ENCODE peak calls at places on chromosome 6, in seven cellular contexts. E is H1, X is neuronal stem cell, F is mesenchymal stem cell, R is H9, C is mesendoderm, S is IMR-90. D is an unnamed sample.

GRCh38 chr6:170106906-170107525 is 183.9 kb downstream of the DLL1 start:
- DNase-seq in X (no peak), S (no peak), F (no peak), E (peak; percentile 34), C (no peak), R (no peak), D (no peak)

GRCh38 chr6:2959909-2960719 is 11.3 kb downstream of the SERPINB6 start:
- DNase-seq in R (peak; percentile 64), X (no peak), C (peak; percentile 78), F (peak; percentile 81), E (no peak), S (peak; percentile 90), D (peak; percentile 98)

GRCh38 chr6:11277275-11278206 is 45.1 kb upstream of the NEDD9 start:
- DNase-seq in C (peak; percentile 96), S (peak; percentile 82), R (peak; percentile 60), E (no peak), F (peak; percentile 82), X (peak; percentile 66), D (no peak)

GRCh38 chr6:30889921-30890645 is 5.8 kb downstream of the DDR1 start:
- DNase-seq in E (no peak), F (no peak), S (no peak), X (no peak), C (no peak), R (peak; percentile 29), D (no peak)

GRCh38 chr6:168929871-168930450 is 323.7 kb downstream of the THBS2 start:
- DNase-seq in C (no peak), E (no peak), F (no peak), R (no peak), X (no peak), S (no peak), D (no peak)

GRCh38 chr6:41672016-41672415 is 33.7 kb downstream of the MDFI start:
- DNase-seq in X (no peak), F (no peak), S (no peak), E (no peak), C (no peak), R (no peak), D (no peak)

GRCh38 chr6:7580927-7581618 is 8.9 kb upstream of the SNRNP48 start:
- DNase-seq in F (no peak), E (no peak), S (no peak), R (no peak), C (no peak), X (no peak), D (no peak)

GRCh38 chr6:83847179-83847578 is 6.0 kb upstream of the RIPPLY2 start:
- DNase-seq in C (no peak), X (no peak), R (no peak), S (no peak), E (no peak), F (no peak), D (peak; percentile 48)

GRCh38 chr6:3885262-3886036 is 36.3 kb downstream of the FAM50B start:
- DNase-seq in F (peak; percentile 20), C (peak; percentile 85), R (peak; percentile 59), S (no peak), X (no peak), E (no peak), D (peak; percentile 37)

GRCh38 chr6:41199427-41200246 is 1.3 kb downstream of the TREML2 start:
- DNase-seq in F (no peak), X (no peak), S (no peak), C (no peak), R (no peak), E (no peak), D (no peak)

GRCh38 chr6:9520417-9521151 is 894.3 kb downstream of the TFAP2A start:
- DNase-seq in E (no peak), S (peak; percentile 89), X (no peak), R (no peak), C (no peak), F (peak; percentile 82), D (no peak)

GRCh38 chr6:80163754-80164187 is 57.3 kb downstream of the BCKDHB start:
- DNase-seq in R (no peak), X (no peak), S (peak; percentile 87), F (peak; percentile 80), E (no peak), C (peak; percentile 79), D (peak; percentile 12)

GRCh38 chr6:131379951-131380350 is 193.1 kb upstream of the ARG1 start:
- DNase-seq in F (peak; percentile 59), C (no peak), R (no peak), S (peak; percentile 61), X (no peak), E (no peak), D (peak; percentile 57)

GRCh38 chr6:25659633-25660368 is 7.8 kb downstream of the SCGN start:
- DNase-seq in C (no peak), E (no peak), F (no peak), X (no peak), S (no peak), R (no peak), D (no peak)

GRCh38 chr6:146891615-146892265 is 293.0 kb downstream of the ADGB start:
- DNase-seq in S (peak; percentile 57), R (no peak), X (no peak), C (no peak), E (no peak), F (peak; percentile 46), D (no peak)

GRCh38 chr6:87628424-87628823 is 38.5 kb downstream of the ORC3 start:
- DNase-seq in S (no peak), X (no peak), R (no peak), E (no peak), C (no peak), F (no peak), D (no peak)

GRCh38 chr6:144762450-144762849 is 477.3 kb downstream of the UTRN start:
- DNase-seq in R (no peak), C (no peak), S (no peak), E (no peak), X (no peak), F (no peak), D (no peak)

GRCh38 chr6:22784611-22785010 is 215.2 kb downstream of the HDGFL1 start:
- DNase-seq in R (no peak), E (no peak), C (peak; percentile 3), X (no peak), S (peak; percentile 64), F (no peak), D (no peak)

GRCh38 chr6:38273325-38273724 is 366.4 kb downstream of the BTBD9 start:
- DNase-seq in E (no peak), C (no peak), F (peak; percentile 71), S (peak; percentile 71), X (no peak), R (no peak), D (peak; percentile 18)

GRCh38 chr6:134394905-134395304 is 77.0 kb upstream of the SGK1 start:
- DNase-seq in S (no peak), R (no peak), F (no peak), E (no peak), X (no peak), C (no peak), D (no peak)

GRCh38 chr6:79802657-79803310 is 144.6 kb downstream of the ELOVL4 start:
- DNase-seq in S (no peak), F (no peak), E (no peak), C (no peak), R (no peak), X (no peak), D (no peak)

GRCh38 chr6:127972815-127973214 is 72.0 kb upstream of the THEMIS start:
- DNase-seq in E (no peak), F (no peak), R (no peak), X (no peak), S (no peak), C (no peak), D (no peak)

GRCh38 chr6:18423426-18423825 is 36.3 kb downstream of the RNF144B start:
- DNase-seq in C (no peak), X (no peak), S (no peak), E (no peak), F (no peak), R (no peak), D (no peak)
- H2BK5ac ChIP-seq in C (no peak overlapping the region), X (no peak overlapping the region), S (no peak overlapping the region), E (no peak overlapping the region), F (no peak overlapping the region), R (no peak overlapping the region), D (no peak overlapping the region)

DNA sequence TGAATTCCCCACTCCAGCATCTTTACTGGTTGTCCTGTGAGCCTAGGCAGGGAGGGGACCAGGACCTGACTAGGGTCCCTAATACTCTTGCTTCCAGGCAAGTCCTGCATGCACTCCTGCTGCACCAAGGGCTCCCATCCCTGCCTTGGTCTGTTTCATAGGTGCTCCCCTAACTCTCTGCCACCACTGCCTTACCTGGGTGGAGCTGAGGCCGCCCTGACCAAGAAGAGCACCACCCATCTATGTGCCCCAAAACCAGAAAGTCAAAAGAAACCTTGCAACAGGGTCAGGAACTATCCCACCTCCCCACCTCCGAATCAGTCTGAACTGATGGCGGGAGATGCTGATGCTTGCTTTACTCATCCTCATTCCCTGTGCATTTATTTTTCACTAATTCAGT is 23.6 kb downstream of the HLA-G start:
- DNase-seq in S (no peak), E (no peak), X (no peak), C (no peak), R (no peak), F (no peak), D (no peak)
- H2BK5ac ChIP-seq in S (no peak overlapping the region), E (no peak overlapping the region), X (no peak overlapping the region), C (no peak overlapping the region), R (no peak overlapping the region), F (no peak overlapping the region), D (no peak overlapping the region)

GRCh38 chr6:122628714-122629113 is 18.5 kb downstream of the PKIB start:
- DNase-seq in F (no peak), X (no peak), S (no peak), E (no peak), R (no peak), C (no peak), D (peak; percentile 56)

GRCh38 chr6:122631571-122632249 is 21.5 kb downstream of the PKIB start:
- DNase-seq in E (no peak), R (no peak), S (no peak), F (peak; percentile 48), C (peak; percentile 25), X (no peak), D (peak; percentile 83)
- H2BK5ac ChIP-seq in E (no peak overlapping the region), R (no peak overlapping the region), S (no peak overlapping the region), F (no peak overlapping the region), C (no peak overlapping the region), X (no peak overlapping the region), D (no peak overlapping the region)

GRCh38 chr6:108247965-108248536 is 12.8 kb downstream of the SNX3 start:
- DNase-seq in F (peak; percentile 4), X (no peak), R (no peak), S (no peak), E (no peak), C (no peak), D (peak; percentile 87)

GRCh38 chr6:108250240-108250866 is 10.5 kb downstream of the SNX3 start:
- DNase-seq in F (peak; percentile 52), E (no peak), X (no peak), S (peak; percentile 30), C (peak; percentile 79), R (peak; percentile 34), D (peak; percentile 35)

GRCh38 chr6:108251252-108251651 is 9.6 kb downstream of the SNX3 start:
- DNase-seq in E (no peak), F (no peak), C (no peak), R (no peak), S (no peak), X (no peak), D (no peak)

GRCh38 chr6:108254436-108255410 is 6.1 kb downstream of the SNX3 start:
- DNase-seq in E (no peak), C (no peak), R (no peak), F (no peak), X (no peak), S (no peak), D (no peak)

DNA sequence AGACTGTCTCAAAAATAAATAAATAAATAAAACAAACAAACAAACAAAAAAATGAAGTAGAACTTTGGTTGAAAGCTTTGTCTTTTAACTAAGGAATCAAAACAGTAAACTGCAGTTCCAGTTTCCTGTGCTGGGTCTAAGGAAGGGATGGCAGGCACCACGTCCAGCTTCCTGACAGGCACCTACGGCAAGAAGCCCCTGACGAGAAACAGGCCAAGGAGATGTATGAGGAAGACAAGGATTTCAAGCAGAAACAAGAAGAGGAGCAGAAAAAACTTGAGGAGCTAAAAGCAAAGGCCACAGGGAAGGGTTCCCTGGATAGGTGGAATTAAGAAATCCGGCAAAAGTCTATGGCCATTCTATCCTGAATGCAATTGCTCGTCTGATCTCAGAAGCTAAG is 8.8 kb downstream of the SNX3 start:
- DNase-seq in C (no peak), S (no peak), F (no peak), R (no peak), E (no peak), X (no peak), D (no peak)
- H2BK5ac ChIP-seq in C (no peak overlapping the region), S (no peak overlapping the region), F (no peak overlapping the region), R (no peak overlapping the region), E (no peak overlapping the region), X (no peak overlapping the region), D (peak overlapping the region; percentile 40)

D was measured in trophoblast cell.